ENCODE peak calls at places on chromosome 3, in seven cellular contexts. T, L, N, Q, M, D and A are unnamed samples.

GRCh38 chr3:190012314-190012782 is 108.3 kb downstream of the P3H2 start:
- ATAC-seq in T (peak), L (peak), Q (no peak), N (peak), D (no peak), M (no peak), A (peak)

GRCh38 chr3:60392501-60392900 is 858.8 kb downstream of the FHIT start:
- ATAC-seq in L (no peak), D (no peak), T (no peak), M (no peak), N (no peak), Q (no peak), A (no peak)

GRCh38 chr3:18900994-18901393 is 247.3 kb upstream of the KCNH8 start:
- ATAC-seq in T (no peak), D (no peak), M (no peak), Q (no peak), L (no peak), N (no peak), A (no peak)

GRCh38 chr3:184366619-184367321 is 5.3 kb downstream of the POLR2H start:
- ATAC-seq in N (no peak), T (no peak), D (no peak), L (no peak), Q (no peak), M (no peak), A (no peak)

GRCh38 chr3:27717200-27717852 is 4.8 kb downstream of the EOMES start:
- ATAC-seq in T (no peak), M (no peak), N (no peak), D (no peak), Q (no peak), L (no peak), A (no peak)

GRCh38 chr3:11835028-11835639 is 11.6 kb downstream of the TAMM41 start:
- ATAC-seq in L (no peak), Q (no peak), M (no peak), T (peak), N (no peak), D (no peak), A (no peak)

GRCh38 chr3:98692787-98693473 is 70.2 kb upstream of the ST3GAL6 start:
- ATAC-seq in Q (peak), D (peak), M (no peak), N (no peak), L (no peak), T (no peak), A (no peak)

GRCh38 chr3:50542177-50543034 is 25.1 kb downstream of the C3orf18 start:
- ATAC-seq in L (peak), T (peak), N (peak), Q (peak), D (peak), M (peak), A (peak)

GRCh38 chr3:185558395-185558794 is 6.0 kb upstream of the LIPH start:
- ATAC-seq in Q (no peak), L (peak), T (peak), M (no peak), D (no peak), N (no peak), A (peak)

GRCh38 chr3:108118038-108118727 is 27.4 kb upstream of the CD47 start:
- ATAC-seq in N (no peak), D (no peak), L (no peak), T (no peak), M (no peak), Q (no peak), A (no peak)